ENCODE peak calls at places on chromosomes 12 and 14, in seven cellular contexts. H, B, C, K, Y, I and E are unnamed samples.

GRCh38 chr12:93851245-93851665 is 174.1 kb downstream of the CRADD start:
- DNase-seq in K (no peak), Y (no peak), C (no peak), B (no peak), H (no peak), I (no peak), E (no peak)

GRCh38 chr14:53954551-53955233 is 1.9 kb downstream of the BMP4 start:
- DNase-seq in H (no peak), Y (peak), K (peak), B (peak), I (no peak), C (no peak), E (peak)

GRCh38 chr14:77882098-77882497 is 82.2 kb downstream of the ADCK1 start:
- DNase-seq in C (no peak), B (no peak), H (no peak), K (no peak), I (no peak), Y (peak), E (no peak)

GRCh38 chr14:50926851-50927386 is 17.4 kb downstream of the PYGL start:
- DNase-seq in K (no peak), Y (no peak), C (no peak), H (no peak), I (no peak), B (no peak), E (no peak)

GRCh38 chr12:2336409-2336829 is 283.6 kb downstream of the CACNA1C start:
- DNase-seq in B (no peak), I (no peak), Y (peak), H (peak), C (no peak), K (peak), E (peak)

GRCh38 chr14:56137842-56138241 is 19.6 kb downstream of the PELI2 start:
- DNase-seq in Y (no peak), H (no peak), K (no peak), C (no peak), B (peak), I (no peak), E (no peak)

GRCh38 chr12:42893802-42894201 is 304.3 kb upstream of the PRICKLE1 start:
- DNase-seq in I (no peak), C (no peak), H (no peak), B (no peak), K (peak), Y (no peak), E (no peak)

GRCh38 chr12:96908170-96908675 is 1.2 kb downstream of the NEDD1 start:
- DNase-seq in I (no peak), K (no peak), B (no peak), C (no peak), H (no peak), Y (no peak), E (peak)

GRCh38 chr14:44767646-44768173 is 194.0 kb downstream of the KLHL28 start:
- DNase-seq in H (no peak), B (no peak), K (no peak), I (no peak), C (no peak), Y (no peak), E (no peak)

GRCh38 chr14:79254069-79254775 is 957.1 kb downstream of the DIO2 start:
- DNase-seq in C (no peak), B (no peak), K (peak), H (no peak), Y (no peak), I (no peak), E (no peak)

GRCh38 chr14:61466249-61466904 is 145.0 kb downstream of the PRKCH start:
- DNase-seq in H (peak), Y (peak), I (no peak), B (peak), C (no peak), K (peak), E (no peak)

GRCh38 chr12:53327435-53328042 is 6.1 kb upstream of the AAAS start:
- DNase-seq in Y (peak), K (no peak), H (no peak), B (no peak), C (no peak), I (no peak), E (no peak)

GRCh38 chr14:81269100-81269978 is 48.6 kb upstream of the GTF2A1 start:
- DNase-seq in B (peak), Y (peak), I (no peak), H (peak), K (peak), C (no peak), E (peak)

GRCh38 chr14:76349993-76350392 is 25.9 kb upstream of the ESRRB start:
- DNase-seq in B (no peak), I (no peak), H (no peak), C (no peak), Y (no peak), K (no peak), E (no peak)

GRCh38 chr14:102362084-102362483 is 606 bp downstream of the CINP start:
- DNase-seq in Y (no peak), K (peak), B (peak), C (peak), H (peak), I (no peak), E (peak)

GRCh38 chr12:124827588-124828184 is 36.0 kb downstream of the SCARB1 start:
- DNase-seq in B (no peak), Y (peak), H (no peak), K (no peak), C (no peak), I (no peak), E (peak)

GRCh38 chr12:29320295-29321090 is 60.5 kb downstream of the ERGIC2 start:
- DNase-seq in B (no peak), K (peak), H (peak), Y (peak), C (no peak), I (no peak), E (no peak)

GRCh38 chr12:1716215-1716862 is 25.5 kb downstream of the ADIPOR2 start:
- DNase-seq in C (no peak), I (no peak), K (no peak), H (no peak), B (no peak), Y (no peak), E (peak)

GRCh38 chr12:71011261-71011660 is 90.7 kb upstream of the PTPRR start:
- DNase-seq in C (no peak), Y (peak), I (no peak), K (no peak), H (no peak), B (no peak), E (no peak)

GRCh38 chr12:75190846-75191245 is 18.8 kb downstream of the KCNC2 start:
- DNase-seq in C (no peak), Y (no peak), H (no peak), K (no peak), B (no peak), I (no peak), E (no peak)

GRCh38 chr12:24111101-24111500 is 161.6 kb upstream of the SOX5 start:
- DNase-seq in B (no peak), C (no peak), H (no peak), I (no peak), Y (no peak), K (peak), E (no peak)

GRCh38 chr12:67269632-67270578 is 747 bp downstream of the CAND1 start:
- DNase-seq in H (no peak), C (peak), Y (peak), I (peak), B (peak), K (no peak), E (peak)

GRCh38 chr14:23953464-23954278 is at the start of gene DHRS4:
- DNase-seq in I (peak), B (peak), K (peak), H (no peak), C (peak), Y (peak), E (peak)

GRCh38 chr14:21825147-21825743 is 151.6 kb upstream of the OR4E1 start:
- DNase-seq in K (peak), C (peak), B (peak), I (no peak), Y (peak), H (no peak), E (peak)

GRCh38 chr12:96743606-96744005 is 163.5 kb upstream of the NEDD1 start:
- DNase-seq in Y (no peak), B (no peak), C (no peak), K (peak), H (no peak), I (no peak), E (no peak)

GRCh38 chr12:88633312-88633711 is 53.0 kb upstream of the KITLG start:
- DNase-seq in C (no peak), K (peak), Y (no peak), H (no peak), B (no peak), I (no peak), E (no peak)
- TF ChIP-seq CTCF in C (no peak), K (peak), Y (peak), H (peak), B (peak), I (peak), E (no peak)

GRCh38 chr12:121224591-121224990 is 14.7 kb downstream of the P2RX4 start:
- DNase-seq in I (no peak), B (no peak), Y (no peak), H (no peak), C (peak), K (no peak), E (no peak)

GRCh38 chr12:121223947-121224285 is 14.0 kb downstream of the P2RX4 start:
- DNase-seq in B (no peak), C (no peak), Y (no peak), H (no peak), I (no peak), K (no peak), E (no peak)

GRCh38 chr12:121226399-121226798 is 16.5 kb downstream of the P2RX4 start:
- DNase-seq in K (no peak), H (no peak), B (no peak), I (no peak), C (no peak), Y (no peak), E (no peak)

GRCh38 chr12:121222847-121223246 is 12.9 kb downstream of the P2RX4 start:
- DNase-seq in H (no peak), Y (no peak), C (peak), I (peak), K (no peak), B (no peak), E (no peak)

DNA sequence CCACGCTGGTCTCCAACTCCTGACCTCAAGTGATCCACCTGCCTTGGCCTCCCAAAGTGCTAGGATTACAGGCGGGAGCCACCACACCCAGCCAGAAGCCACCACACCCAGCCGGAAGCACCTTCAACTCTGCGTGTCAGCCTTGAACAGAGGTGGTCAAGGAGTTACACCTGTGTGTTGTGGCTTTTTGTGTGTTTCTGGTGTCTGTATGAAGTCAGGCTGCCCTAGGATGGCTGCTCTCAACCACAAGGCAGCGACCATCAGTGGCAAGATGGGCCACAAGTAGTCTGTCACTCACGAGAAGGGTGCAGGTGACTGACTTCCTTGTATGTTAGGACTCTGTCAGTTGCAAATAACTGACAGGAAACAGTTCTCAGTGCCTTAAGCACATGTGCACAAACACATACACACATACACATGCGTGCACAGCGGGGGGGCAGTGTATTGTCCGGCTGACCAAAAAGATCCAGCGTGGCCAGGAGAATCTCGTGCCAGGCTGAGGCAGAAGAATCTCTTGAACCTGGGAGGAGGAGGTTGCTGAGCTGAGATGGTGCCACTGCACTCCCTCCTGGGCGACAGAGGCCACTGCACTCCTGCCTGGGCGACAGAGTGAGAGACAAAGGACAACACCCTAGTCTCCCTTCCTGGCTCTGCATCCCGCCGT is 13.5 kb downstream of the P2RX4 start:
- DNase-seq in I (peak), Y (peak), K (no peak), C (peak), B (no peak), H (no peak), E (peak)
- TF ChIP-seq CTCF in I (peak), Y (no peak), K (peak), C (peak), B (peak), H (peak), E (peak)

GRCh38 chr14:72815459-72815858 is 78.4 kb downstream of the DPF3 start:
- DNase-seq in I (no peak), C (no peak), Y (no peak), K (no peak), H (no peak), B (no peak), E (no peak)

GRCh38 chr14:72818998-72819397 is 74.9 kb downstream of the DPF3 start:
- DNase-seq in K (no peak), B (no peak), C (no peak), Y (no peak), H (no peak), I (no peak), E (no peak)

GRCh38 chr14:72812292-72812851 is 81.5 kb downstream of the DPF3 start:
- DNase-seq in Y (no peak), C (no peak), H (no peak), I (no peak), K (no peak), B (peak), E (no peak)

GRCh38 chr14:72816287-72816686 is 77.6 kb downstream of the DPF3 start:
- DNase-seq in C (no peak), Y (no peak), I (no peak), H (no peak), K (no peak), B (no peak), E (no peak)
- TF ChIP-seq CTCF in C (no peak), Y (no peak), I (no peak), H (no peak), K (no peak), B (no peak), E (no peak)

DNA sequence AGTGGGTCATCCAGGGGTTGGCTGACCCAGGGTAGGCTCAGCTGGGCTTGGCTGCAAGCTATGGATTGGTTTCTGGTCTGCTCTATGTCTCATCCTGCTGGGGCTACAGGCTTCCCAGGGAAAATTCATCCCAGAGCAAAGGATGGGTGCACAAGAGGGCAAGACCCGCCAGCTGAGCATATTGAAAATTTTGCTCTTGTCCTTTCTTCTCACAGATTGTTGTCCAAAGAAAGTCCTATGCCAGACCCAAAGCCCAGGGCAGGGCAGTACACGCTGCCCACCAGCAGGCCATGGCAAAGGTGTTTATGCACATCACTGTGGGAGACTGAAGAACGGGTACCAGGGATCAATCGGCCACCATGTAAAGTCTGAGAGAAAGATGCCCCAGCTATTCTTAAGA is 95.3 kb upstream of the PARP11 start:
- DNase-seq in C (no peak), Y (no peak), H (no peak), B (no peak), K (no peak), I (no peak), E (no peak)
- TF ChIP-seq CTCF in C (no peak), Y (no peak), H (no peak), B (no peak), K (no peak), I (no peak), E (no peak)

DNA sequence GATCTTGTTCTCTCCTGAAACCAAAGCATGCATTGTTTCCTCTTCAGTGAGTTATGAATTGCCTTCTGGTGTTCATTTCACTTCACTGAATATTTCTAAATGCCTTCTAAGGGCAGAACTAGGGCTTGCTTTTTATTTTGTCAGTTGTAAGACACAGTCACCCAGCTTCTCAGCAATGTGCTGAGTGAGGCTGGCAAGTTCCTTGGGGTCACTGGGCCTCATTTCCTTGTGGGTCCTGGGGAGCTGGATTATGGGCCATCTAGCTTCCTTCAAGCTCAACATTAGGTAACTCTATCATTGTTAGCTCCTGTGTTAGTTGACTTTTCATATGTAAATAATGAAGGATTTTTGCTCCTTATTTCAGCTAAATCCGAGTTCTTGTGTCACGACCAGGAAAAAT is 13.8 kb downstream of the ASCL4 start:
- DNase-seq in Y (no peak), H (no peak), B (no peak), C (no peak), I (no peak), K (no peak), E (no peak)
- TF ChIP-seq CTCF in Y (no peak), H (no peak), B (no peak), C (no peak), I (no peak), K (no peak), E (no peak)

GRCh38 chr14:49679271-49679670 is 8.7 kb downstream of the POLE2 start:
- DNase-seq in H (no peak), K (peak), C (no peak), B (no peak), I (no peak), Y (no peak), E (no peak)

GRCh38 chr14:49673586-49673985 is 14.4 kb downstream of the POLE2 start:
- DNase-seq in Y (no peak), K (no peak), C (no peak), I (no peak), B (no peak), H (no peak), E (no peak)

DNA sequence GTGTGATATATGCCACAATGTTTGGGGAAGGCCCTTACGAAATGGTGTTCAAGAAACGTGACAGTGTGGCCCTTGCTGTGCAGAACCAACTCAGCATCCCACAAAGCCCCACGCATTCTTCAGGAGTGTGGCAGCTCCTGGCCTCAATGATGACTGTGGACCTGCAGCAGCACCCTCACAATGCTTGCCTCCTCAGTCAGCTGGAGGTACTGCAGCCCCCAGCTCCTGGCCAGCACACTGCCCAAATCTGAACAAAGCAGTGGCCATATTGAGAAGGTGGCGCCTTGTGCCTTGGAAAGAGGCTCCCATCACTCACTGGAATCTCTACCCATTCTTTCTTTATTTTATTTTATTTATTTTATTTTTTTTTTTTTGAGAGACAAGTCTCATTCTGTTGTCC is 10.4 kb downstream of the POLE2 start:
- DNase-seq in I (no peak), Y (no peak), C (no peak), K (no peak), B (peak), H (no peak), E (no peak)
- TF ChIP-seq CTCF in I (no peak), Y (no peak), C (no peak), K (no peak), B (no peak), H (peak), E (no peak)